ENCODE peak calls at places on chromosomes 2 and 18, in four cellular contexts. Y is GM12878, N is K562, R is HepG2. L is an unnamed sample.

GRCh38 chr2:196230460-196230859 is 59.1 kb upstream of the STK17B start:
- DNase-seq in Y (no peak), N (no peak), R (no peak), L (no peak)

GRCh38 chr2:212135739-212136138 is 402.9 kb downstream of the ERBB4 start:
- DNase-seq in Y (no peak), N (no peak), R (no peak), L (no peak)

GRCh38 chr18:24659837-24660720 is 199.6 kb downstream of the HRH4 start:
- DNase-seq in Y (no peak), N (no peak), R (no peak), L (no peak)

GRCh38 chr2:102120261-102121259 is 22.0 kb upstream of the IL1R1 start:
- DNase-seq in Y (no peak), N (no peak), R (no peak), L (no peak)

GRCh38 chr18:23673725-23674124 is 11.0 kb upstream of the ANKRD29 start:
- DNase-seq in Y (no peak), N (no peak), R (no peak), L (no peak)

GRCh38 chr2:149537098-149537726 is 50.4 kb downstream of the MMADHC start:
- DNase-seq in Y (no peak), N (no peak), R (no peak), L (no peak)

GRCh38 chr2:174643356-174643755 is 45.8 kb upstream of the WIPF1 start:
- DNase-seq in Y (no peak), N (no peak), R (no peak), L (no peak)

GRCh38 chr2:109648041-109648527 is 33.9 kb downstream of the SOWAHC start:
- DNase-seq in Y (no peak), N (no peak), R (no peak), L (no peak)

GRCh38 chr2:985317-985898 is 34.8 kb downstream of the SNTG2 start:
- DNase-seq in Y (no peak), N (no peak), R (no peak), L (no peak)

GRCh38 chr2:147913701-147914480 is 69.1 kb downstream of the ACVR2A start:
- DNase-seq in Y (no peak), N (no peak), R (no peak), L (no peak)

GRCh38 chr2:118982039-118982438 is 40.0 kb downstream of the MARCO start:
- DNase-seq in Y (no peak), N (no peak), R (no peak), L (no peak)

GRCh38 chr2:46887028-46887885 is 28.3 kb downstream of the MCFD2 start:
- DNase-seq in Y (no peak), N (no peak), R (no peak), L (no peak)

GRCh38 chr18:35189510-35189909 is 51.3 kb upstream of the ZNF397 start:
- DNase-seq in Y (no peak), N (no peak), R (no peak), L (no peak)

GRCh38 chr2:9212010-9212638 is 5.5 kb downstream of the ASAP2 start:
- DNase-seq in Y (no peak), N (no peak), R (no peak), L (no peak)

GRCh38 chr2:226057914-226058313 is 658.4 kb downstream of the NYAP2 start:
- DNase-seq in Y (no peak), N (no peak), R (no peak), L (no peak)

GRCh38 chr2:33607137-33607781 is 8.2 kb upstream of the FAM98A start:
- DNase-seq in Y (no peak), N (peak), R (no peak), L (no peak)

GRCh38 chr18:12639990-12640880 is 17.7 kb downstream of the SPIRE1 start:
- DNase-seq in Y (no peak), N (peak), R (peak), L (no peak)

GRCh38 chr2:29293830-29294438 is 178.7 kb downstream of the CLIP4 start:
- DNase-seq in Y (no peak), N (peak), R (peak), L (peak)

GRCh38 chr2:100058014-100058310 is 84.4 kb downstream of the AFF3 start:
- DNase-seq in Y (no peak), N (no peak), R (no peak), L (no peak)

GRCh38 chr18:77433076-77433475 is 183.4 kb downstream of the GALR1 start:
- DNase-seq in Y (no peak), N (no peak), R (no peak), L (no peak)

GRCh38 chr2:237692601-237693079 is 65.3 kb downstream of the LRRFIP1 start:
- DNase-seq in Y (no peak), N (peak), R (no peak), L (no peak)

GRCh38 chr2:1169291-1169949 is 218.8 kb downstream of the SNTG2 start:
- DNase-seq in Y (no peak), N (no peak), R (no peak), L (no peak)

GRCh38 chr2:20111311-20112131 is 60.1 kb upstream of the LAPTM4A start:
- DNase-seq in Y (no peak), N (no peak), R (peak), L (no peak)

GRCh38 chr2:20110876-20111275 is 59.4 kb upstream of the LAPTM4A start:
- DNase-seq in Y (no peak), N (no peak), R (peak), L (no peak)

GRCh38 chr2:20113004-20113796 is 61.8 kb upstream of the LAPTM4A start:
- DNase-seq in Y (no peak), N (no peak), R (no peak), L (no peak)

GRCh38 chr2:20115902-20116301 is 64.5 kb upstream of the LAPTM4A start:
- DNase-seq in Y (no peak), N (no peak), R (no peak), L (no peak)

GRCh38 chr2:20113986-20114938 is 62.8 kb upstream of the LAPTM4A start:
- DNase-seq in Y (no peak), N (no peak), R (no peak), L (no peak)
- TF ChIP-seq FOXM1 in Y (no peak), N (no peak), R (no peak), L (no peak)

GRCh38 chr2:6990871-6991270 is 73.7 kb downstream of the RNF144A start:
- DNase-seq in Y (no peak), N (no peak), R (no peak), L (no peak)

GRCh38 chr2:6992821-6993228 is 75.6 kb downstream of the RNF144A start:
- DNase-seq in Y (no peak), N (no peak), R (no peak), L (no peak)

GRCh38 chr2:6995406-6996117 is 78.3 kb downstream of the RNF144A start:
- DNase-seq in Y (no peak), N (no peak), R (no peak), L (no peak)

GRCh38 chr2:6994569-6994968 is 77.4 kb downstream of the RNF144A start:
- DNase-seq in Y (no peak), N (no peak), R (no peak), L (no peak)

DNA sequence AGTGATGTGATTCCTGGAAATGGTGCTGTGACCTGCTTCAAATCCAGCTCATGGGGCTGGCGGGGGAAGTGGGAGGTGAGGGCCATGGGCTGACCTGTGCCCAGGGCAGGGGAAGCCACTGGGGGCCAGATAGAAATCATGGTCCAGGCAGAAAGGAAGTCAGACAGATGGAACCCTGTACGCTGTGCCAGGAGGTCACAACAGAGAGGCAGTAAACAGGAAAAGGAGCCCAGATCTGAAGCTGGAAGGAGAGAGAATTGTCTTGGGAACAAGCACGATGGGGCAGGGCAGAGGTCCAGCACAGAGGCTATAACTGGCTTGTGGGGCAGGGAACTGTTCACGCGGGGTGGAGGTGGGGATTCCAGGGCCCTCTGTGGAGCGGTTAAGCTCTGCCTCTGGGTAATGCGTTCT is 76.0 kb downstream of the RNF144A start:
- DNase-seq in Y (no peak), N (no peak), R (no peak), L (no peak)
- TF ChIP-seq BHLHE40 in Y (no peak), N (no peak), R (no peak), L (no peak)

DNA sequence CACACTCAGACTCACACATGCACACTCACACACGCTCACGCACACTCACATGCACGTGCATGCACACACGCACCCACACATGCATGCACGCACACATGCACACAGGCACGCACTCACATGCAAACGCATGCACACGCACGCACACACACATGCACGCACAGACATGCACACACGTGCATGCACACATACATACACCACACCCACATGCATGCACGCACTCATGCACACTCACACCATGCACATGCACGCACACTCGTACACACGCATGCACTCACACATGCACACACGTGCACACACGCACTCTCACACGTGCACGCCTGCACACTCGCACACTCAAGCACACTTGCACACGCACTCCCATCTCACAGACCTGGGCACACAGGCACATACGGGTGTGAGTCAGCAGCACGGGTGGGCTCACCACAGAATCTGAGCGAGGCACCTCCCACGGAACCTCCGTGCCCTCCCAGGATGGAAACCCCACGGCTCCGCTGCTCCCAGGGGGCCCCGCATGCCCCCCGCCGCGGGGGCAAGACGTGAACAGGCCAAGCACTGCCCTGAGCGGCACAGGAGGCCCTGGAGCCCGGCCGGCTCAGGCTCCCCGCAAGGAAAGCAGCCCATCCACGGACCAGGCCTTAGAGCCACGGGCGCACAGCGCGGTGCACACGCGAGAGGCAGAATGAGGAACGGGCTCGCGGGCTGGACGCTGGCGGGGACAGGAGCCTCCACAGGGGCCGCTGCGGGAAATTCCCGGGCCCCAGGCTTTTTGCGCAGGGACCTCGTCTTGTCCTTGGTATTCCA is 8.4 kb upstream of the KCNG2 start:
- DNase-seq in Y (no peak), N (no peak), R (no peak), L (no peak)
- TF ChIP-seq FOXM1 in Y (no peak), N (no peak), R (no peak), L (no peak)

GRCh38 chr18:55404811-55405654 is 183.0 kb downstream of the TCF4 start:
- DNase-seq in Y (no peak), N (no peak), R (no peak), L (no peak)

GRCh38 chr18:55405655-55406373 is 182.2 kb downstream of the TCF4 start:
- DNase-seq in Y (no peak), N (peak), R (no peak), L (peak)

GRCh38 chr18:55406374-55407045 is 181.5 kb downstream of the TCF4 start:
- DNase-seq in Y (no peak), N (no peak), R (no peak), L (no peak)

GRCh38 chr18:55407191-55407590 is 180.8 kb downstream of the TCF4 start:
- DNase-seq in Y (no peak), N (no peak), R (no peak), L (no peak)

DNA sequence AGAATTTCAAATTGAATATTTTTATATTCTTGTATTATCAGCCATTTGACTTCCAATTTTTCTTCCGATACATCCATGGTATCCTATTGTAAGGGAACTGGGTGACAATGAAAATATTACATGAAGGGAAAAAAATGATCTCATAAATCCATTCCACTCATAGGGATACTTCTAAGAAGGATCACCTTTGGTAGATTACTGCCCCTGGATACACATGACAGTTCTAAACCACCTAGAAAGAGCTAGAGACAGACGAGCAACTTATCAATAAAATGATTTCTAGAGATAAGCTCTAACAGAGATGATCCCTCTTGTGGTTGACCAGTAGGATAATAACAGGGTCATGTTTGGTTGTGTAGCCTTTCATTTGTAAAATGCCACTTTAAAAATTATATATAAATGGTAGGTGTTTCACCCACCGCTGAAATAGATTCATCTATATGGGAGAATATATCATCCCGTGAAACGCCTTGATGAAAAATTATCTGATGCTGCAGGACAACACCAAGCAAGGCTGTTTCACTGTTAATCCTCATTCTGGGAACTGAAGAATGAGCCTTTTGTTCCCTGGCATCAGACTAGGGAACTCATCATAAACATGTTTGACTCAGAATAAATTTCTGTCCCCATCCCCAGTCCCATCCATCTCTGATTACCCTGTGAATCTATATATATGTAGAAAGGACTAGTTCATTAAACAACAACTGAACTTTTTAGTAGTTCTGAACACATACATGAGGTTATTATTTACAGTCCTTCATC is 180.0 kb downstream of the TCF4 start:
- DNase-seq in Y (no peak), N (no peak), R (no peak), L (no peak)
- TF ChIP-seq BHLHE40 in Y (no peak), N (no peak), R (no peak), L (no peak)